ENCODE peak calls at places on chromosomes 4 and X, in seven cellular contexts. Z, R, B, U, P, E and X are unnamed samples.

GRCh38 chr4:5746829-5747745 is 36.1 kb downstream of the EVC start:
- DNase-seq in U (no peak), R (peak; percentile 82), Z (no peak), B (no peak), P (no peak), E (no peak), X (no peak)

GRCh38 chr4:117001077-117001476 is 84.3 kb downstream of the TRAM1L1 start:
- DNase-seq in P (no peak), B (no peak), E (no peak), Z (no peak), R (no peak), U (no peak), X (no peak)

GRCh38 chr4:164768516-164768915 is 14.6 kb downstream of the SMIM31 start:
- DNase-seq in P (no peak), B (no peak), Z (no peak), E (no peak), U (no peak), R (peak; percentile 51), X (no peak)

GRCh38 chr4:78584863-78585576 is 33.5 kb downstream of the ANXA3 start:
- DNase-seq in P (no peak), B (no peak), U (no peak), R (peak; percentile 44), Z (no peak), E (no peak), X (no peak)

GRCh38 chrX:29851971-29852605 is 363.3 kb upstream of the MAGEB2 start:
- DNase-seq in P (no peak), E (no peak), U (no peak), R (no peak), Z (no peak), B (no peak), X (no peak)

GRCh38 chrX:15465347-15465746 is 27.8 kb downstream of the PIR start:
- DNase-seq in P (no peak), U (no peak), Z (peak; percentile 29), R (peak; percentile 47), B (peak; percentile 70), E (no peak), X (no peak)

GRCh38 chrX:9573282-9574106 is 108.6 kb downstream of the TBL1X start:
- DNase-seq in R (no peak), Z (no peak), B (no peak), E (no peak), U (no peak), P (no peak), X (no peak)

GRCh38 chrX:12997898-12998687 is 23.2 kb downstream of the TMSB4X start:
- DNase-seq in Z (no peak), B (no peak), E (no peak), R (no peak), P (no peak), U (no peak), X (no peak)

GRCh38 chrX:38095971-38096529 is 89.7 kb downstream of the SYTL5 start:
- DNase-seq in R (peak; percentile 61), Z (no peak), P (no peak), U (no peak), B (no peak), E (peak; percentile 14), X (no peak)

GRCh38 chrX:70970482-70970999 is 39.6 kb upstream of the SLC7A3 start:
- DNase-seq in Z (no peak), E (peak; percentile 11), U (no peak), B (no peak), R (peak; percentile 47), P (no peak), X (no peak)

GRCh38 chrX:153397256-153397960 is 3.7 kb downstream of the PNMA6E start:
- DNase-seq in E (no peak), Z (no peak), P (no peak), R (no peak), U (no peak), B (no peak), X (no peak)

GRCh38 chr4:148831945-148832344 is 389.7 kb upstream of the NR3C2 start:
- DNase-seq in Z (peak; percentile 56), U (peak; percentile 77), B (no peak), P (no peak), E (no peak), R (peak; percentile 92), X (no peak)

GRCh38 chr4:84384801-84385582 is 114.1 kb downstream of the NKX6-1 start:
- DNase-seq in R (no peak), Z (no peak), P (no peak), U (no peak), E (no peak), B (no peak), X (no peak)

GRCh38 chr4:106421441-106422296 is 53.1 kb upstream of the GIMD1 start:
- DNase-seq in Z (peak; percentile 40), P (no peak), B (no peak), U (peak; percentile 6), R (peak; percentile 60), E (no peak), X (no peak)

GRCh38 chrX:57451426-57452020 is 140.3 kb upstream of the ZXDB start:
- DNase-seq in R (no peak), E (no peak), Z (no peak), U (no peak), B (no peak), P (no peak), X (no peak)

GRCh38 chr4:80182237-80182866 is 15.0 kb upstream of the PRDM8 start:
- DNase-seq in R (peak; percentile 13), U (no peak), E (no peak), P (no peak), B (no peak), Z (no peak), X (no peak)

GRCh38 chr4:10529891-10530786 is 72.9 kb upstream of the ZNF518B start:
- DNase-seq in E (no peak), P (no peak), Z (no peak), U (peak; percentile 81), B (no peak), R (no peak), X (no peak)

GRCh38 chr4:105620640-105621323 is 68.4 kb downstream of the ARHGEF38 start:
- DNase-seq in P (no peak), R (peak; percentile 56), Z (no peak), U (no peak), E (peak; percentile 25), B (no peak), X (no peak)

GRCh38 chrX:55057691-55058249 is 17.1 kb upstream of the PAGE2B start:
- DNase-seq in P (no peak), R (peak; percentile 48), B (no peak), Z (peak; percentile 9), E (peak; percentile 41), U (peak; percentile 10), X (peak; percentile 2)

GRCh38 chrX:130738638-130739195 is 164.3 kb downstream of the ENOX2 start:
- DNase-seq in Z (no peak), R (no peak), P (no peak), U (no peak), E (no peak), B (no peak), X (no peak)

GRCh38 chr4:7052923-7053715 is 9.9 kb downstream of the TADA2B start:
- DNase-seq in R (peak; percentile 72), U (no peak), E (no peak), P (no peak), Z (no peak), B (peak; percentile 77), X (no peak)

GRCh38 chrX:154437398-154437752 is 421 bp downstream of the GDI1 start:
- DNase-seq in R (no peak), P (no peak), U (no peak), E (no peak), B (no peak), Z (no peak), X (no peak)